ENCODE peak calls at places on chromosomes 3 and 15, in five cellular contexts. L, O, J, G and C are unnamed samples.

GRCh38 chr3:193134895-193135294 is 106.1 kb upstream of the PLAAT1 start:
- DNase-seq in L (no peak), O (peak), J (peak), G (no peak), C (no peak)

GRCh38 chr3:13653631-13654279 is 104.8 kb downstream of the FBLN2 start:
- DNase-seq in L (no peak), O (no peak), J (no peak), G (no peak), C (no peak)

GRCh38 chr3:13191016-13191415 is 117.8 kb upstream of the IQSEC1 start:
- DNase-seq in L (no peak), J (no peak), O (no peak), G (no peak), C (peak)

GRCh38 chr15:75850708-75851107 is 7.5 kb downstream of the UBE2Q2 start:
- DNase-seq in J (no peak), L (no peak), G (no peak), O (no peak), C (no peak)

GRCh38 chr3:71466483-71466882 is 117.0 kb downstream of the FOXP1 start:
- DNase-seq in L (no peak), O (no peak), G (no peak), J (no peak), C (no peak)

GRCh38 chr3:101676219-101676764 is 640 bp downstream of the ZBTB11 start:
- DNase-seq in J (peak), O (no peak), L (peak), G (peak), C (no peak)

GRCh38 chr3:181230258-181230657 is 240.7 kb upstream of the DNAJC19 start:
- DNase-seq in J (no peak), L (no peak), G (no peak), O (no peak), C (no peak)

GRCh38 chr3:183815951-183816475 is 9.4 kb downstream of the MAP6D1 start:
- DNase-seq in J (no peak), G (no peak), O (no peak), L (no peak), C (no peak)

GRCh38 chr3:62242846-62243245 is 130.5 kb downstream of the FEZF2 start:
- DNase-seq in G (no peak), O (no peak), L (no peak), J (no peak), C (no peak)

GRCh38 chr3:10228248-10228950 is 19.9 kb upstream of the TATDN2 start:
- DNase-seq in G (no peak), J (peak), L (no peak), O (no peak), C (peak)

GRCh38 chr3:21781371-21781770 is 30.4 kb upstream of the ZNF385D start:
- DNase-seq in J (no peak), G (no peak), L (no peak), O (no peak), C (no peak)

GRCh38 chr15:82570721-82571519 is 30.7 kb upstream of the RPS17 start:
- DNase-seq in L (no peak), J (peak), G (no peak), O (no peak), C (no peak)

GRCh38 chr3:135867911-135868310 is 97.6 kb upstream of the PPP2R3A start:
- DNase-seq in L (no peak), O (no peak), G (no peak), J (no peak), C (no peak)

GRCh38 chr3:134423153-134423552 is 48.9 kb upstream of the AMOTL2 start:
- DNase-seq in G (no peak), O (no peak), L (no peak), J (peak), C (no peak)

GRCh38 chr15:86493884-86494283 is 414.2 kb downstream of the AGBL1 start:
- DNase-seq in J (no peak), O (no peak), L (no peak), G (no peak), C (no peak)

GRCh38 chr15:57085267-57085666 is 166.8 kb downstream of the TCF12 start:
- DNase-seq in G (no peak), O (no peak), L (no peak), J (no peak), C (no peak)

GRCh38 chr3:60575726-60576272 is 675.5 kb downstream of the FHIT start:
- DNase-seq in L (no peak), O (no peak), G (no peak), J (no peak), C (no peak)

GRCh38 chr3:179027326-179027900 is 44.2 kb downstream of the ZMAT3 start:
- DNase-seq in O (no peak), L (no peak), G (no peak), J (peak), C (no peak)

GRCh38 chr3:139292192-139292591 is 51.6 kb upstream of the MRPS22 start:
- DNase-seq in J (no peak), O (no peak), G (no peak), L (no peak), C (no peak)

GRCh38 chr3:127408022-127408683 is 120.3 kb upstream of the PRR20G start:
- DNase-seq in L (no peak), G (no peak), J (no peak), O (no peak), C (no peak)

GRCh38 chr3:192929146-192929545 is 11.5 kb upstream of the MB21D2 start:
- DNase-seq in G (no peak), O (no peak), L (no peak), J (no peak), C (no peak)

GRCh38 chr3:2024037-2024436 is 74.6 kb upstream of the CNTN4 start:
- DNase-seq in G (no peak), L (no peak), O (no peak), J (no peak), C (no peak)

GRCh38 chr3:38364721-38365400 is 18.3 kb downstream of the XYLB start:
- DNase-seq in O (no peak), L (no peak), J (no peak), G (no peak), C (no peak)

GRCh38 chr15:95284933-95285401 is 1045.5 kb upstream of the NR2F2 start:
- DNase-seq in G (no peak), O (no peak), L (no peak), J (peak), C (no peak)

GRCh38 chr15:85414495-85414894 is 34.1 kb downstream of the AKAP13 start:
- DNase-seq in L (no peak), O (no peak), G (no peak), J (peak), C (no peak)

DNA sequence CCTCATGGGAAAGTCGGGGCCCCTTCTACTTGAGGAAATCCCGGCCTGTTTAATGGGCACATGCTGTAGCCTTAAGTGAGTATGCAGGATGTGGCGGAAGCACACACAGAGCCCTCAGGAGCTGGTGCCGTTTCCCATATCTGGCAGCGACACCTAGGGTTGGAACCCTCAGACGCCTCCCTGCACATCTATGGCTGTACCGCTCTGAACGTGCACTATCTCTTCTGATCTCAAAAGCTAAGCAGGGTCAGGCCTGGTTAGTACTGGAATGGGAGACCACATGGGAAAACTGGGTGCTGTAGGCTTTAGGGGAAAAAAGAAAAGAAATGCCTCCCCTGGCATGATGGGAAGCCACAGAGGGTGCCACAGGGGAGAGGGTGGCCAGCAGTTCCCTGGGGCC is 60.3 kb upstream of the TMEM115 start:
- DNase-seq in O (no peak), G (no peak), L (no peak), J (no peak), C (no peak)
- TF ChIP-seq CTCF in O (no peak), G (no peak), L (no peak), J (no peak), C (no peak)

DNA sequence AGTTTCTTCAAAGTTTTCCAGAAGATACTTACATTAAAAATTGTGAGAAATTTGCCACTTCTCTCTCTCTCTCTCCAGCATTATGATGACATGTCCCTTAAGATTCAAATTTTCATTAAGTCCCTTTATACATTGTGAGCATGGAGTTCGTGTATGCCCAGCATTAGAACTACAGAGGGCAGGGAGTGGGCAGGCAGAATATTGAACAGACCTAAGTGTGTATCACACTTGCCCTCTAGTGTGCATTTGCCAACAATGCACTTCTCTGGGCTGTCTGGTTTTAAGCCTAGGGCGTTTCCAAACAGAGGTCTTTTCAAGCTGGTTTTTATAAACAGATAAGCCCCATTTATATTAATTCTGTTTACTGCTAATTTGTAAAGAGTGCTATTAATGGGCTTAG is 28.3 kb upstream of the CMSS1 start:
- DNase-seq in L (no peak), O (no peak), G (no peak), J (peak), C (no peak)
- TF ChIP-seq CTCF in L (peak), O (peak), G (peak), J (peak), C (peak)

GRCh38 chr15:37291920-37292319 is 191.6 kb upstream of the MEIS2 start:
- DNase-seq in O (no peak), L (no peak), G (no peak), J (no peak), C (no peak)

GRCh38 chr15:37289109-37289765 is 188.9 kb upstream of the MEIS2 start:
- DNase-seq in O (no peak), G (no peak), J (peak), L (no peak), C (no peak)
- TF ChIP-seq CTCF in O (peak), G (no peak), J (peak), L (no peak), C (no peak)

GRCh38 chr3:194300392-194300758 is 50.8 kb downstream of the CPN2 start:
- DNase-seq in J (peak), L (peak), O (no peak), G (no peak), C (no peak)
- TF ChIP-seq CTCF in J (peak), L (peak), O (no peak), G (no peak), C (no peak)

GRCh38 chr15:101215681-101216080 is 36.2 kb downstream of the CHSY1 start:
- DNase-seq in O (no peak), J (no peak), G (no peak), L (no peak), C (no peak)

GRCh38 chr15:101219441-101219840 is 32.4 kb downstream of the CHSY1 start:
- DNase-seq in L (no peak), G (no peak), O (no peak), J (no peak), C (no peak)

GRCh38 chr15:101220060-101220459 is 31.8 kb downstream of the CHSY1 start:
- DNase-seq in L (no peak), G (no peak), O (no peak), J (no peak), C (no peak)

GRCh38 chr15:101213570-101213969 is 38.3 kb downstream of the CHSY1 start:
- DNase-seq in G (no peak), L (no peak), J (no peak), O (no peak), C (no peak)

DNA sequence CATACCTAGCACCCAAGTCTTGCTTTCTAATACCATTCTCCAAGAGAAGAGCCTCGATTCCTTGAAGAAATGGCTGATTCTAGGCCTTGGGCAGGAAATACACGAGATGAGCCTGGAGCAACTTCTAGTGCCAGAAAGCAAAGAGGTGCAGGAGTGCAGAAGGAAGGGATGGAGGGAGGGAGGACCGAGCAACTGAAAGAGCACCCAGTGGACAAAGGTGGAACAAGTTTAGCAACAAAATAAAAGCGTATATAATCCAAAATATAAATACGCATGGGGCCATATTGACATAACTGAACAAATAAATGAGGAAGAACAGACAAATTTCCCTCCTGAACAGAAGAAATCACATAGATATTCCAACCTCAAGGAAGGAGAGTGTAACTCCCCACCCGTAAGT is 34.4 kb downstream of the CHSY1 start:
- DNase-seq in O (no peak), J (no peak), G (no peak), L (no peak), C (no peak)
- TF ChIP-seq CTCF in O (peak), J (no peak), G (no peak), L (no peak), C (no peak)

GRCh38 chr15:59353994-59354951 is 18.4 kb downstream of the MYO1E start:
- DNase-seq in J (no peak), O (no peak), L (no peak), G (no peak), C (no peak)
- TF ChIP-seq CTCF in J (no peak), O (no peak), L (no peak), G (no peak), C (no peak)